ENCODE peak calls at places on chromosomes 16 and 17, in five cellular contexts. E, R, V, W and I are unnamed samples.

GRCh38 chr17:48294989-48295892 is 134.8 kb downstream of the SKAP1 start:
- DNase-seq in R (no peak), W (no peak), E (no peak), V (no peak), I (peak)

GRCh38 chr17:17546399-17547185 is 44.9 kb downstream of the PEMT start:
- DNase-seq in V (no peak), R (no peak), W (no peak), E (no peak), I (no peak)

GRCh38 chr17:62004388-62004787 is 60.7 kb downstream of the MED13 start:
- DNase-seq in R (no peak), V (no peak), W (no peak), E (no peak), I (no peak)

GRCh38 chr17:80219777-80220708 is at the start of the genes SGSH and SLC26A11:
- DNase-seq in R (peak), W (peak), E (peak), V (peak), I (peak)

GRCh38 chr17:58710948-58711552 is 18.6 kb downstream of the RAD51C start:
- DNase-seq in E (no peak), V (peak), R (no peak), W (peak), I (peak)

GRCh38 chr16:30715777-30716445 is 16.9 kb downstream of the SRCAP start:
- DNase-seq in E (no peak), R (peak), W (no peak), V (no peak), I (no peak)

GRCh38 chr16:14199624-14200023 is 128.5 kb downstream of the MRTFB start:
- DNase-seq in W (no peak), R (no peak), V (no peak), E (no peak), I (no peak)

GRCh38 chr16:82078125-82078524 is 43.1 kb downstream of the HSD17B2 start:
- DNase-seq in W (no peak), E (no peak), R (no peak), V (no peak), I (no peak)

GRCh38 chr17:47778184-47778635 is 43.4 kb downstream of the OSBPL7 start:
- DNase-seq in R (no peak), W (no peak), V (no peak), E (no peak), I (no peak)

GRCh38 chr17:14882131-14882530 is 383.0 kb downstream of the PMP22 start:
- DNase-seq in E (no peak), W (no peak), R (no peak), V (no peak), I (no peak)

GRCh38 chr16:69927056-69927757 is 23.9 kb upstream of the CLEC18A start:
- DNase-seq in R (no peak), E (no peak), V (no peak), W (no peak), I (peak)

GRCh38 chr16:31334934-31335333 is 20.0 kb upstream of the ITGAX start:
- DNase-seq in E (no peak), W (no peak), R (no peak), V (no peak), I (no peak)

GRCh38 chr17:70021726-70022125 is 53.3 kb upstream of the KCNJ16 start:
- DNase-seq in V (no peak), E (no peak), R (no peak), W (no peak), I (no peak)

GRCh38 chr17:5595831-5596230 is 11.5 kb upstream of the NLRP1 start:
- DNase-seq in W (no peak), V (no peak), E (no peak), R (no peak), I (no peak)

GRCh38 chr17:79612468-79613194 is 1.8 kb upstream of the RBFOX3 start:
- DNase-seq in R (peak), V (peak), W (peak), E (no peak), I (no peak)

GRCh38 chr17:81845881-81846742 is 11.3 kb upstream of the PPP1R27 start:
- DNase-seq in R (no peak), E (no peak), W (no peak), V (no peak), I (no peak)

GRCh38 chr17:44065668-44066203 is 735 bp downstream of the LSM12 start:
- DNase-seq in V (no peak), R (peak), W (no peak), E (no peak), I (no peak)